ENCODE peak calls at places on chromosomes 5 and 9, in five cellular contexts. R, S, I, F and B are unnamed samples. For H3K9me3, the result is how much of the 10 kb centered on the place peaks cover.

GRCh38 chr5:125699860-125700259 is 723.3 kb upstream of the GRAMD2B start:
- DNase-seq in R (no peak), S (no peak), I (no peak), F (no peak), B (peak)

GRCh38 chr9:9054354-9054992 is 1254.9 kb upstream of the DMAC1 start:
- DNase-seq in R (no peak), S (no peak), I (no peak), F (no peak), B (no peak)

GRCh38 chr9:107123389-107123788 is 159.7 kb upstream of the RAD23B start:
- DNase-seq in R (no peak), S (no peak), I (no peak), F (no peak), B (no peak)

GRCh38 chr9:106862115-106862945 is 636 bp upstream of the ZNF462 start:
- DNase-seq in R (peak), S (peak), I (peak), F (peak), B (peak)

GRCh38 chr9:35760651-35761050 is 6.6 kb upstream of the MSMP start:
- DNase-seq in R (no peak), S (no peak), I (peak), F (no peak), B (no peak)

GRCh38 chr9:72554221-72554641 is 32.8 kb downstream of the TMC1 start:
- DNase-seq in R (no peak), S (no peak), I (peak), F (no peak), B (no peak)

GRCh38 chr5:141694479-141694878 is 12.4 kb upstream of the ARAP3 start:
- DNase-seq in R (peak), S (no peak), I (no peak), F (no peak), B (no peak)

GRCh38 chr5:96930058-96930457 is 5.8 kb upstream of the LNPEP start:
- DNase-seq in R (no peak), S (no peak), I (no peak), F (no peak), B (no peak)

GRCh38 chr5:57735754-57736153 is 253.1 kb upstream of the ACTBL2 start:
- DNase-seq in R (no peak), S (no peak), I (peak), F (no peak), B (no peak)

GRCh38 chr5:133324058-133324457 is 272.2 kb downstream of the HSPA4 start:
- DNase-seq in R (no peak), S (no peak), I (no peak), F (no peak), B (no peak)

GRCh38 chr5:172773481-172774469 is 2.8 kb upstream of the DUSP1 start:
- DNase-seq in R (no peak), S (no peak), I (no peak), F (no peak), B (no peak)

GRCh38 chr9:304519-305185 is 90.0 kb downstream of the DOCK8 start:
- DNase-seq in R (no peak), S (peak), I (no peak), F (no peak), B (no peak)

GRCh38 chr5:122753500-122753899 is 21.4 kb upstream of the SNX2 start:
- DNase-seq in R (no peak), S (no peak), I (no peak), F (no peak), B (no peak)

GRCh38 chr9:70259512-70259802 is 679 bp downstream of the SMC5 start:
- DNase-seq in R (no peak), S (no peak), I (no peak), F (no peak), B (no peak)

GRCh38 chr9:9275656-9276055 is 1337.1 kb downstream of the PTPRD start:
- DNase-seq in R (no peak), S (no peak), I (no peak), F (no peak), B (no peak)

GRCh38 chr9:90915693-90916092 is 114.1 kb downstream of the SYK start:
- DNase-seq in R (peak), S (no peak), I (peak), F (no peak), B (peak)

GRCh38 chr5:176647870-176648466 is 684 bp downstream of the TSPAN17 start:
- DNase-seq in R (no peak), S (peak), I (no peak), F (peak), B (peak)

GRCh38 chr5:152271420-152271819 is 133.7 kb downstream of the NMUR2 start:
- DNase-seq in R (peak), S (peak), I (peak), F (no peak), B (no peak)

GRCh38 chr9:132877447-132877817 is 652 bp downstream of the AK8 start:
- DNase-seq in R (no peak), S (no peak), I (no peak), F (no peak), B (no peak)

GRCh38 chr9:8329561-8330283 is 530.1 kb upstream of the DMAC1 start:
- DNase-seq in R (no peak), S (no peak), I (no peak), F (peak), B (no peak)

GRCh38 chr9:38417003-38417965 is 7.0 kb downstream of the IGFBPL1 start:
- DNase-seq in R (no peak), S (no peak), I (peak), F (no peak), B (no peak)

GRCh38 chr9:118882674-118883073 is 486.6 kb downstream of the BRINP1 start:
- DNase-seq in R (no peak), S (no peak), I (peak), F (no peak), B (no peak)
- H3K9me3 ChIP-seq in R (under half), S (under half), I (under half), F (under half), B (under half)

GRCh38 chr5:158267228-158267627 is 408.3 kb upstream of the CLINT1 start:
- DNase-seq in R (no peak), S (no peak), I (no peak), F (no peak), B (no peak)
- H3K9me3 ChIP-seq in R (under half), S (under half), I (under half), F (under half), B (under half)

GRCh38 chr5:43941806-43942205 is 338.8 kb downstream of the NNT start:
- DNase-seq in R (no peak), S (no peak), I (no peak), F (no peak), B (no peak)

GRCh38 chr5:43940562-43940961 is 337.6 kb downstream of the NNT start:
- DNase-seq in R (no peak), S (no peak), I (no peak), F (no peak), B (no peak)
- H3K9me3 ChIP-seq in R (under half), S (under half), I (under half), F (under half), B (half or more)

GRCh38 chr5:3601929-3602712 is 6.5 kb downstream of the IRX1 start:
- DNase-seq in R (no peak), S (no peak), I (no peak), F (no peak), B (no peak)
- H3K9me3 ChIP-seq in R (under half), S (under half), I (under half), F (under half), B (under half)

GRCh38 chr5:150901446-150901845 is 3.3 kb downstream of the ZNF300 start:
- DNase-seq in R (no peak), S (no peak), I (no peak), F (no peak), B (no peak)

DNA sequence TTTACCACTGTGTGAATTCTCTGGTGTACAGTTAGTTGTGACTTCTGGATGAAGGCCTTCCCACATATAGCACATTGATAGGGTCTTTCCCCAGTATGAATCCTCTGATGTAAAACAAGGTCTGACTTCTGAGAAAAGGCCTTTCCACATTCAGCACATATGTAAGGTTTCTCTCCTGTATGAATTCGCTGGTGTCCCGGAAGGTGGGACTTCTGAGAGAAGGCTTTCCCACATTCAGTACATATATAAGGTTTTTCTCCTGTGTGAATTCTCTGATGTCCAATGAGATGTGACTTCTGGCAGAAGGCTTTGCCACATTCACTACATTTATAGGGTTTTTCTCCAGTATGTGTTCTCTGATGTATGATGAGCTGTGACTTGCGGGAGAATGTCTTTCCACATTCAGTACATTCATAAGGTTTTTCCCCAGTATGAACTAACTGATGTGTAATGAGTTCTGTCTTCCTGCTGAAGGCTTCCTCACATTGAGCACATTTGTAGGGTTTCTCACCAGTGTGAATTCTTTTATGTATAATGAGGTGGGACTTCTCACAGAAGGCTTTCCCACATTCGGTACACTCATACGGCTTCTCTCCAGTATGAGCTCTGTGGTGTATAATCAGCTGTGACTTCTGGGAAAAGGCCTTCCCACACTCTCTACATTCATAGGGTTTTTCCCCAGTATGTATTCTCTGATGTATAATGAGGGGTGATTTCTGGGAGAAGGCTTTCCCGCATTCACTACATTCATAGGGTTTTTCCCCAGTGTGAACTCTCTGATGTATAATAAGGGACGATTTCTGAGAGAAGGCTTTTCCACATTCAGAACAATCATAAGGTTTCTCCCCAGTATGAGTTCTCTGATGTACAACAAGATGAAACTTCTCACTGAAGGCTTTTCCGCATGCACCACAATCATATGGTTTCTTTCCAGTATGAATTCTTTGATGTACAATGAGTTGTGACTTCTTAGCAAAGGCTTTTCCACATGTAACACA is 9.1 kb downstream of the ZNF300 start:
- DNase-seq in R (no peak), S (no peak), I (peak), F (no peak), B (no peak)
- H3K9me3 ChIP-seq in R (under half), S (half or more), I (half or more), F (under half), B (half or more)